ENCODE peak calls at places on chromosome 4, in five cellular contexts. One of them, this sample, is unnamed.

GRCh38 chr4:184805462-184806245 is 20.1 kb downstream of the ACSL1 start:
- DNase-seq in HFF-Myc: no peak
- DNase-seq in choroid plexus epithelial cell: no peak
- DNase-seq in smooth muscle cell of the brain vasculature: no peak
- DNase-seq in DMS 273 treated with DMSO at 0.1 percent for 48 hours: no peak
- DNase-seq in this sample: no peak

GRCh38 chr4:45554423-45554822 is 569.4 kb downstream of the GABRG1 start:
- DNase-seq in choroid plexus epithelial cell: peak; percentile 2
- DNase-seq in smooth muscle cell of the brain vasculature: no peak
- DNase-seq in HFF-Myc: no peak
- DNase-seq in DMS 273 treated with DMSO at 0.1 percent for 48 hours: no peak
- DNase-seq in this sample: no peak

GRCh38 chr4:12911723-12912324 is 572.3 kb downstream of the RAB28 start:
- DNase-seq in choroid plexus epithelial cell: no peak
- DNase-seq in smooth muscle cell of the brain vasculature: no peak
- DNase-seq in DMS 273 treated with DMSO at 0.1 percent for 48 hours: no peak
- DNase-seq in HFF-Myc: no peak
- DNase-seq in this sample: no peak

GRCh38 chr4:139438141-139438540 is 15.8 kb upstream of the RAB33B start:
- DNase-seq in DMS 273 treated with DMSO at 0.1 percent for 48 hours: no peak
- DNase-seq in smooth muscle cell of the brain vasculature: no peak
- DNase-seq in HFF-Myc: no peak
- DNase-seq in choroid plexus epithelial cell: no peak
- DNase-seq in this sample: no peak

GRCh38 chr4:116018831-116019230 is 905.4 kb upstream of the NDST4 start:
- DNase-seq in HFF-Myc: no peak
- DNase-seq in choroid plexus epithelial cell: no peak
- DNase-seq in smooth muscle cell of the brain vasculature: no peak
- DNase-seq in DMS 273 treated with DMSO at 0.1 percent for 48 hours: no peak
- DNase-seq in this sample: no peak

GRCh38 chr4:139603576-139604387 is 47.8 kb upstream of the SETD7 start:
- DNase-seq in choroid plexus epithelial cell: peak; percentile 80
- DNase-seq in DMS 273 treated with DMSO at 0.1 percent for 48 hours: peak; percentile 16
- DNase-seq in smooth muscle cell of the brain vasculature: peak; percentile 47
- DNase-seq in HFF-Myc: peak; percentile 46
- DNase-seq in this sample: no peak

GRCh38 chr4:176005766-176006165 is 59.9 kb upstream of the WDR17 start:
- DNase-seq in DMS 273 treated with DMSO at 0.1 percent for 48 hours: no peak
- DNase-seq in smooth muscle cell of the brain vasculature: no peak
- DNase-seq in choroid plexus epithelial cell: no peak
- DNase-seq in HFF-Myc: no peak
- DNase-seq in this sample: no peak

GRCh38 chr4:16197842-16198241 is 28.4 kb downstream of the TAPT1 start:
- DNase-seq in HFF-Myc: no peak
- DNase-seq in DMS 273 treated with DMSO at 0.1 percent for 48 hours: no peak
- DNase-seq in choroid plexus epithelial cell: no peak
- DNase-seq in smooth muscle cell of the brain vasculature: no peak
- DNase-seq in this sample: no peak

GRCh38 chr4:173519130-173520101 is 10.6 kb downstream of the HAND2 start:
- DNase-seq in HFF-Myc: no peak
- DNase-seq in DMS 273 treated with DMSO at 0.1 percent for 48 hours: no peak
- DNase-seq in choroid plexus epithelial cell: no peak
- DNase-seq in smooth muscle cell of the brain vasculature: no peak
- DNase-seq in this sample: no peak

This sample was measured in stimulated activated CD8-positive, alpha-beta memory T cell treated with anti-CD3 and anti-CD28 coated beads, Interleukin-7, amount 100 ng/mL, for 4 hours.